ENCODE peak calls at places on chromosomes 3 and 15, in six cellular contexts. C, E, U, F, N and Z are unnamed samples.

GRCh38 chr3:15983232-15983631 is 185.5 kb upstream of the ANKRD28 start:
- DNase-seq in U (peak), C (peak), N (no peak), F (no peak), E (peak), Z (peak)

GRCh38 chr3:76131396-76132153 is 346.2 kb upstream of the ZNF717 start:
- DNase-seq in N (no peak), C (no peak), F (no peak), E (peak), U (peak), Z (no peak)

GRCh38 chr3:73623316-73623715 is 1.4 kb downstream of the PDZRN3 start:
- DNase-seq in U (peak), F (no peak), E (peak), C (no peak), N (no peak), Z (no peak)

GRCh38 chr15:40932625-40933519 is 3.7 kb downstream of the DLL4 start:
- DNase-seq in F (no peak), N (no peak), U (no peak), C (no peak), E (no peak), Z (no peak)

GRCh38 chr3:171783086-171783485 is 27.2 kb downstream of the PLD1 start:
- DNase-seq in F (no peak), U (peak), N (no peak), C (no peak), E (peak), Z (no peak)

GRCh38 chr3:5041315-5041714 is 62.1 kb downstream of the BHLHE40 start:
- DNase-seq in C (no peak), E (no peak), N (no peak), F (no peak), U (no peak), Z (no peak)

GRCh38 chr3:119145500-119146167 is at the start of gene TEX55:
- DNase-seq in U (peak), F (peak), C (no peak), N (peak), E (peak), Z (peak)

GRCh38 chr15:64525828-64526530 is 65.6 kb downstream of the ZNF609 start:
- DNase-seq in U (no peak), E (peak), N (no peak), C (no peak), F (no peak), Z (no peak)

GRCh38 chr3:83740504-83740903 is 1218.3 kb upstream of the CADM2 start:
- DNase-seq in C (no peak), E (no peak), N (no peak), U (no peak), F (no peak), Z (no peak)

GRCh38 chr3:170709046-170709445 is 123.2 kb upstream of the SLC7A14 start:
- DNase-seq in F (no peak), E (peak), C (no peak), N (no peak), U (peak), Z (peak)

GRCh38 chr3:101281616-101282015 is 38.8 kb downstream of the IMPG2 start:
- DNase-seq in C (no peak), F (no peak), E (no peak), N (no peak), U (no peak), Z (no peak)

GRCh38 chr3:28575100-28575747 is 226.6 kb upstream of the AZI2 start:
- DNase-seq in N (no peak), E (no peak), U (peak), C (peak), F (peak), Z (peak)

GRCh38 chr3:78277220-78277619 is 1237.3 kb downstream of the ROBO2 start:
- DNase-seq in C (no peak), F (no peak), E (no peak), N (no peak), U (no peak), Z (no peak)

GRCh38 chr3:172751188-172751571 is 654 bp downstream of the ECT2 start:
- DNase-seq in C (no peak), U (peak), N (no peak), F (no peak), E (peak), Z (no peak)

GRCh38 chr15:101615414-101615985 is 36.7 kb downstream of the TM2D3 start:
- DNase-seq in C (no peak), F (no peak), N (no peak), E (no peak), U (no peak), Z (no peak)

GRCh38 chr15:43190178-43190577 is 5.0 kb downstream of the CCNDBP1 start:
- DNase-seq in E (peak), F (no peak), C (no peak), U (no peak), N (no peak), Z (no peak)

GRCh38 chr3:37993811-37994638 is 3.4 kb downstream of the VILL start:
- DNase-seq in E (peak), C (peak), N (peak), U (peak), F (peak), Z (peak)

GRCh38 chr15:75202251-75203016 is 752 bp downstream of the C15orf39 start:
- DNase-seq in E (peak), N (no peak), C (peak), U (peak), F (peak), Z (peak)

GRCh38 chr15:65862682-65863081 is 6.6 kb upstream of the RAB11A start:
- DNase-seq in F (peak), C (peak), U (peak), E (peak), N (peak), Z (peak)

GRCh38 chr15:67127925-67128324 is 62.5 kb downstream of the SMAD3 start:
- DNase-seq in C (no peak), E (peak), U (peak), F (no peak), N (no peak), Z (no peak)

GRCh38 chr3:179068779-179069530 is 2.7 kb downstream of the ZMAT3 start:
- DNase-seq in U (peak), N (no peak), E (peak), F (no peak), C (no peak), Z (no peak)

GRCh38 chr3:190225186-190225692 is 97.0 kb downstream of the CLDN1 start:
- DNase-seq in E (peak), C (peak), U (peak), N (no peak), F (no peak), Z (no peak)

GRCh38 chr3:126459763-126460127 is 15.9 kb downstream of the ZXDC start:
- DNase-seq in C (no peak), U (no peak), E (no peak), N (no peak), F (no peak), Z (no peak)

GRCh38 chr15:41992151-41992802 is 19.9 kb upstream of the EHD4 start:
- DNase-seq in U (no peak), N (no peak), C (no peak), E (no peak), F (no peak), Z (no peak)

GRCh38 chr15:41990691-41991090 is 18.3 kb upstream of the EHD4 start:
- DNase-seq in C (no peak), E (no peak), F (no peak), U (no peak), N (no peak), Z (no peak)

GRCh38 chr15:41994171-41994650 is 21.9 kb upstream of the EHD4 start:
- DNase-seq in E (no peak), C (no peak), U (no peak), N (no peak), F (no peak), Z (no peak)

GRCh38 chr15:41993447-41994170 is 21.3 kb upstream of the EHD4 start:
- DNase-seq in N (no peak), E (no peak), C (no peak), F (no peak), U (no peak), Z (no peak)

DNA sequence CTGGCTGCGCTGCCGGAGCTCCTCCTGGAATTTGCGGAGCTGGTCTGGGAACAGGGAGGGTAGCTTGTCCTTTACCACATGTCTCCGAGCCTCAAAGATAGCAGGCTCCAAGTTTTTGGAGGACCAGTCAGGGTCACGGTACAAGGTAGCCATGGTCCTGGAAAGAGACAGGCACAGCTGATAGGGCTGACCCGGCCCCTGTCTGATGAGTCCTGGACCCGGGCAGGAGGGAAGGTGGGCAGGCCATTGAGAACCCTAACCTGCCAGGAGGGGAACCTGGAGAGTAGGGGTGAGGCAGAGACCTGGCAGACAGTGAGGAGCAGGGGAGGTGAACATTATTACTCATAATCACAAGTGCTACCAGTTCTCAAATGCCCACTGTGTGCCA is 20.4 kb upstream of the EHD4 start:
- DNase-seq in U (no peak), E (no peak), C (no peak), F (no peak), N (no peak), Z (no peak)
- H4K91ac ChIP-seq in U (no peak), E (no peak), C (no peak), F (no peak), N (no peak), Z (no peak)

DNA sequence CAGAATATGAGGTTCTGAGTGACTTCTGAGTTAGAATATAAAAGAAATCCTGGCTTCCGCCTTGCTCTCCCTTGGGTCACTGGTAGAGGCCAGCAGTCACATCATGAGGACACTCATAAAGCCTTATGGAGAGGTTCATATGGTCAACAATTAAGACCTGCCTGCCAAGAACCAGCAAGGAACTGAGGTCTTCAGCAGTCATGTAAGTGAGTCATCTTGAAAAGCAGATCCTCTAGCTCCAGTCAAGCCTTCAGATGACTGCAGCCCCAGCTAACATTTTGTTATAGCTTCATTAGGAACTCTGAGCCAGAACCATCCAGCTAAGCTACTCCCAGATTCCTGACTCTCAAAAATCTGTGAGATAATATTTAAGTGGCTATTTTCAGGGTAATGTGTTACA is 447.2 kb downstream of the SHQ1 start:
- DNase-seq in E (peak), F (no peak), U (no peak), C (no peak), N (no peak), Z (peak)
- H4K91ac ChIP-seq in E (no peak), F (no peak), U (no peak), C (no peak), N (no peak), Z (no peak)

GRCh38 chr3:122343654-122344053 is 18.6 kb downstream of the CSTA start:
- DNase-seq in F (no peak), N (no peak), E (peak), U (no peak), C (no peak), Z (no peak)

DNA sequence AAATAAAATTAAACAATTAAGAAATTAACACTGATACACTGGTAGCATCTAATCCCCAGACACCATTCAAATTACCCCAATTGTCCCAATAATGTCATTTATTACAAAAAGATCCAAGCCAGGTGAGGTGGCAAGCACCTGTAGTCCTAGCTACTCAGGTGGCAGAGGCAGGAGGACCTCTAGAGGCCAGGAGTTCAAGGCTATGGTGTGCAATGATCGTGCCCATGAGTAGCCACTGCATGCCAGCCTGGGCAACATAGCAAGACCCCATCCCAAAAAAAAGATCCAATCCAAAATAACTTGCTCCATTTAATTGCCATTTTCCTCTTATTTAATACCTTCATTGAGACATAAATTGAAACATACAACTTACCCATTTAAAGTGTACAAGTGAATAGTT is 17.8 kb downstream of the CSTA start:
- DNase-seq in C (no peak), N (no peak), E (no peak), U (no peak), F (no peak), Z (no peak)
- H4K91ac ChIP-seq in C (no peak), N (no peak), E (no peak), U (no peak), F (no peak), Z (no peak)

GRCh38 chr15:35702946-35703495 is 157.1 kb upstream of the DPH6 start:
- DNase-seq in F (no peak), N (no peak), C (no peak), E (no peak), U (no peak), Z (no peak)

GRCh38 chr15:35705030-35705884 is 159.3 kb upstream of the DPH6 start:
- DNase-seq in U (peak), N (no peak), C (no peak), E (no peak), F (no peak), Z (no peak)

GRCh38 chr15:35701402-35702046 is 155.6 kb upstream of the DPH6 start:
- DNase-seq in E (no peak), N (no peak), F (no peak), U (no peak), C (no peak), Z (no peak)

GRCh38 chr15:35705885-35706590 is 160.1 kb upstream of the DPH6 start:
- DNase-seq in U (peak), N (no peak), E (peak), C (no peak), F (no peak), Z (peak)
- H4K91ac ChIP-seq in U (no peak), N (no peak), E (no peak), C (no peak), F (no peak), Z (no peak)